ENCODE peak calls at places on chromosomes 11 and 22, in four cellular contexts. U is SK-N-SH, L is HepG2, D is HCT116. W is an unnamed sample.

GRCh38 chr11:125192717-125193116 is 28.2 kb downstream of the PKNOX2 start:
- DNase-seq in L (no peak), U (no peak), D (no peak), W (no peak)

GRCh38 chr11:114063149-114063828 is 3.8 kb downstream of the ZBTB16 start:
- DNase-seq in U (no peak), L (no peak), D (no peak), W (no peak)

GRCh38 chr22:24501366-24502005 is 6.4 kb downstream of the UPB1 start:
- DNase-seq in D (no peak), U (no peak), L (peak; percentile 64), W (no peak)

GRCh38 chr11:26842458-26842841 is 120.6 kb upstream of the SLC5A12 start:
- DNase-seq in U (no peak), D (no peak), L (no peak), W (no peak)

GRCh38 chr22:17807571-17808410 is 33.5 kb upstream of the BID start:
- DNase-seq in L (no peak), U (no peak), D (no peak), W (no peak)

GRCh38 chr11:69938206-69938605 is 119.0 kb upstream of the FGF3 start:
- DNase-seq in U (no peak), L (no peak), D (no peak), W (no peak)

GRCh38 chr11:67409261-67409666 is 5.4 kb downstream of the TBC1D10C start:
- DNase-seq in D (no peak), L (no peak), U (no peak), W (no peak)

GRCh38 chr22:23203452-23204124 is 23.3 kb downstream of the BCR start:
- DNase-seq in U (no peak), D (no peak), L (no peak), W (no peak)

GRCh38 chr11:16843307-16843706 is 104.9 kb downstream of the C11orf58 start:
- DNase-seq in L (peak; percentile 12), D (no peak), U (peak; percentile 44), W (no peak)

GRCh38 chr11:14386895-14387480 is 28.0 kb upstream of the RRAS2 start:
- DNase-seq in L (no peak), U (peak; percentile 58), D (no peak), W (no peak)

GRCh38 chr22:46740910-46741785 is 3.1 kb upstream of the CERK start:
- DNase-seq in U (no peak), L (no peak), D (no peak), W (no peak)

GRCh38 chr11:3840289-3840869 is 380 bp downstream of the RHOG start:
- DNase-seq in L (no peak), D (no peak), U (peak; percentile 60), W (no peak)

GRCh38 chr11:123218451-123218850 is 23.4 kb upstream of the CLMP start:
- DNase-seq in D (no peak), U (no peak), L (no peak), W (no peak)

GRCh38 chr11:123219066-123219697 is 24.1 kb upstream of the CLMP start:
- DNase-seq in U (no peak), L (no peak), D (no peak), W (no peak)

GRCh38 chr11:123216249-123216648 is 21.2 kb upstream of the CLMP start:
- DNase-seq in D (no peak), U (no peak), L (no peak), W (no peak)

GRCh38 chr11:123221074-123221473 is 26.0 kb upstream of the CLMP start:
- DNase-seq in L (no peak), D (no peak), U (no peak), W (no peak)

DNA sequence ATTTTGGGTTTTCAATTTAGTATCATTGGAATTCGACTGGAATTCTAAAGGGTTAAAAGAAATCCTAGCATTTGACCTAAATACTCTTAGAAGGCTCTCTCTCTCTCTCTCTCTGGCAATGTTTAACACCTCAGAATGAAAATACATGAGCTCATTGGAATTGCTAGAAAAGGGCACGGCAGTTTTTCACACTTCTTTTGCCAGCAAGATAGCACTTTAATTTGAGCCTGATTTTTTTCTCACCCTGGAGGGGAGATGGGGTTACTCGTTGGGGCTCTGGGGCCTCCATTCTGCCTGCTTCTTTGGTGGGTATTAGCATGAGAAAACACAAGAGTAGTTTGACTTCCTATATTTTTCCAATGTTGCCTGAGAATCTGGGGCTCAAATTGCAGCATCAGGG is 22.8 kb upstream of the CLMP start:
- DNase-seq in U (no peak), D (no peak), L (no peak), W (no peak)
- TF ChIP-seq JUND in U (no peak), D (no peak), L (no peak), W (no peak)

GRCh38 chr11:33015621-33016551 is at the start of gene DEPDC7:
- DNase-seq in U (peak; percentile 95), L (peak; percentile 89), D (peak; percentile 75), W (peak; percentile 73)
- TF ChIP-seq JUND in U (no peak), L (no peak), D (no peak), W (no peak)

DNA sequence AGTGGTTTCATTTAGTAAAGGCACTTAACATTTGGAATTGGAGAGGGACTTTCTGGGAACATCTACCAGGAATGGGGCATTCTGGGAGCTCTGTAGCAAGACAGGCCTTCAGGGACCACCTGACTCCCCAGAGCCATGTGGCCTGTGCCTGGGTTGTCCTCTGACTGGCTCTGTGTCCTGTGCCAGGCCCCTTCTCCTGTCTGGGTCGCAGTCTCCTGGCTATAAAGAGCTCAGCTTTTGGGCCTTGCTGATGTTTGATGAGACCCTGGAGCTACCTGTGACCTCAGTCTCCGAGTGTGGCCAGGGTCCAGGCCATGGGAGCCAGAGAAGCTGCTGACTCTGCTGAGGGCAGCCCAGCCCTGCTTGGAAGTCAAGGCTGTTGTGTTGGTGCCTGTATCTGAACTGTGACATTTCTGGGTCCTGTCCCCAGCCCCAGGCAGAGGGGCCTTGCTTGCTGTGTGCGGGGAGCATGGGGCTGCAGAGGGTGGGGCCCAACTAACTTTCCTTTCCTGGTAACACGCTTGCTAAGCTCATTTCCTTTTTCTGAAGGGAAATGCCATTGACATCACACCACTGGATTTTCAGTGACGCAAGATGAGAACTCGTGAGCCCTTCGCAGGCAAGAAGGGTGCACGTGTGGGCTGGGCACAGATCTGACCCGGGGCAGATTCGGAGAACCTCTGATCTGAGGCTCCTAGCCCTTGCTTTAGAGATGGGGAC is 41.3 kb downstream of the LRRC32 start:
- DNase-seq in L (no peak), U (no peak), D (no peak), W (no peak)
- TF ChIP-seq JUND in L (no peak), U (no peak), D (no peak), W (no peak)

GRCh38 chr11:19359425-19360000 is 118.8 kb upstream of the E2F8 start:
- DNase-seq in D (no peak), U (no peak), L (no peak), W (no peak)
- TF ChIP-seq JUND in D (no peak), U (no peak), L (no peak), W (no peak)

GRCh38 chr22:45332001-45332400 is 22.3 kb downstream of the FAM118A start:
- DNase-seq in L (no peak), D (no peak), U (no peak), W (no peak)

GRCh38 chr22:45330548-45330947 is 20.8 kb downstream of the FAM118A start:
- DNase-seq in D (no peak), U (no peak), L (no peak), W (no peak)

GRCh38 chr22:45331486-45331885 is 21.8 kb downstream of the FAM118A start:
- DNase-seq in D (no peak), L (no peak), U (no peak), W (no peak)

GRCh38 chr22:45328822-45329535 is 19.2 kb downstream of the FAM118A start:
- DNase-seq in L (no peak), D (no peak), U (peak; percentile 77), W (no peak)

DNA sequence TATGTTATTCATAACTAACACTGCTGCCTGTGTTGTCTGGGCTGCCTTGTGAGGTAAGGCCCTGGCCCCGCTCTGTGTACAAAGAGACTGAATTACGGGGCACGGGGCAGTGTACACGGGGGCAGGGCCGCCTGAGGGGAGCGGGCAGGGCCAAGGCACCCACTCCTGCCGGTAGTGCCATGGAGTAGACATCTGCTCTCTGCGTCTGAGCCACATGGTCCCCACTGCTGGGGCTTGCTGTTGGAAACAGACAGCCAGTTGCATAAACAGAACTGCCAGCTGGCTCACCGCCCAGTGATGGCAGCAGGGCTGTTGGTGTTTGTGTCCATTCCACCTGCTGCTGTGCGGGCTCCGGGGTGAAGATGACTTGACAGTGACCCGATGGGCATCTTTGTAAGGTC is 19.8 kb downstream of the FAM118A start:
- DNase-seq in L (no peak), U (peak; percentile 94), D (no peak), W (no peak)
- TF ChIP-seq JUND in L (no peak), U (no peak), D (no peak), W (no peak)

GRCh38 chr11:92399702-92400101 is 175.1 kb downstream of the FAT3 start:
- DNase-seq in D (no peak), U (no peak), L (no peak), W (no peak)
- TF ChIP-seq JUND in D (no peak), U (no peak), L (no peak), W (no peak)

DNA sequence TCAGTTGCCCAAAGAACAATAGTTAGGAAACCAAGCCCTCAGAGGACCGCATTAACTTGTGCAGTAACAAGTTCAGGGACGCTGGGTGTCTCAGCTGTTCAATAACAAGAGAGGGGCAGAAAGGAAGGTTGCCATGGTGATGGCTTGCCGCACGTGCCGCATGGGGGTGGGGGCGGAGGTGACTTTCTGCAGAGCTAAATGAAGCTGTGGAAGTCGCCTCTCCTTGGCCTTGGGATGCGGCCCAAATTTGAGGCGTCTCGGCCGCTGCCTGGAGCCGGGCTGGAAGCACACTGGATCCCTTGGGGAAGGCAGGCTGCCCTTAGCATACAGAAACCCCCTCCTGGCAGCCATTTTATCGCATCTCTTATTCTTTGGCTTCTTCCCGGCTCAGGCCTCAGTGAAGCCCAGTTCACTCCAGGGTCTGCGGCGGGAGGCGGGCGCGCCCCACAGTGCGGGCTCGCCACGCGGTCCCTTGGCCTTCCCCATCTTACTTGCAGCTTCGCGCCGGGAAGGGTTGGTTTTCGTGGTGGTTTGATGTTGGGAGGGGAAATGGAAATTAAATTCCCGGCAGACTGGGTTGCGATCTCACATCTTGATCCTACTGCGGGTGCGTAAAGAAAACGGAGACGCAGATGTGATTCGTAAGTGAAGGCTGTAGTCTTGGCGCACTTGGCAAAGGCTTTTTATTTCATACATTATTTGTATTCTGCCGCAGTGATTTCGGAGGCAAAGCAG is 94.3 kb downstream of the SLC17A6 start:
- DNase-seq in U (peak; percentile 7), L (no peak), D (no peak), W (no peak)
- TF ChIP-seq JUND in U (no peak), L (no peak), D (no peak), W (no peak)

GRCh38 chr11:2557381-2557780 is 112.6 kb downstream of the KCNQ1 start:
- DNase-seq in U (no peak), D (no peak), L (no peak), W (no peak)
- TF ChIP-seq JUND in U (no peak), D (no peak), L (no peak), W (no peak)

GRCh38 chr11:10934293-10934850 is 76.5 kb upstream of the ZBED5 start:
- DNase-seq in D (peak; percentile 35), L (no peak), U (no peak), W (peak; percentile 90)
- TF ChIP-seq JUND in D (peak; percentile 40), L (no peak), U (no peak), W (no peak)

W was measured in T47D.